ENCODE peak calls at places on chromosomes 5 and 9, in six cellular contexts. One of them, this sample, is unnamed.

GRCh38 chr5:148913985-148914421 is 87.6 kb downstream of the ADRB2 start:
- DNase-seq in lower lobe of right lung: no peak
- DNase-seq in cardiac fibroblast: peak; percentile 83
- DNase-seq in NB4: no peak
- DNase-seq in left lung: no peak
- DNase-seq in adrenal gland: no peak
- DNase-seq in this sample: peak; percentile 77

GRCh38 chr9:99465231-99465891 is 243.3 kb downstream of the SEC61B start:
- DNase-seq in NB4: no peak
- DNase-seq in lower lobe of right lung: no peak
- DNase-seq in left lung: no peak
- DNase-seq in cardiac fibroblast: no peak
- DNase-seq in adrenal gland: no peak
- DNase-seq in this sample: no peak

GRCh38 chr9:90801507-90802289 is at the start of gene SYK:
- DNase-seq in adrenal gland: peak; percentile 10
- DNase-seq in left lung: peak; percentile 73
- DNase-seq in lower lobe of right lung: peak; percentile 89
- DNase-seq in NB4: peak; percentile 91
- DNase-seq in cardiac fibroblast: no peak
- DNase-seq in this sample: no peak

GRCh38 chr9:35749515-35750255 is 598 bp downstream of the RGP1 start:
- DNase-seq in left lung: peak; percentile 54
- DNase-seq in lower lobe of right lung: peak; percentile 67
- DNase-seq in cardiac fibroblast: no peak
- DNase-seq in adrenal gland: peak; percentile 47
- DNase-seq in NB4: no peak
- DNase-seq in this sample: peak; percentile 41

GRCh38 chr9:3441197-3441816 is 84.5 kb downstream of the RFX3 start:
- DNase-seq in NB4: peak; percentile 86
- DNase-seq in cardiac fibroblast: peak; percentile 83
- DNase-seq in left lung: peak; percentile 36
- DNase-seq in adrenal gland: peak; percentile 28
- DNase-seq in lower lobe of right lung: no peak
- DNase-seq in this sample: peak; percentile 79

GRCh38 chr5:15510816-15511215 is 10.8 kb downstream of the FBXL7 start:
- DNase-seq in adrenal gland: peak; percentile 79
- DNase-seq in left lung: no peak
- DNase-seq in lower lobe of right lung: no peak
- DNase-seq in cardiac fibroblast: no peak
- DNase-seq in NB4: no peak
- DNase-seq in this sample: peak; percentile 71

GRCh38 chr5:43571237-43571636 is 14.4 kb upstream of the PAIP1 start:
- DNase-seq in cardiac fibroblast: peak; percentile 28
- DNase-seq in lower lobe of right lung: no peak
- DNase-seq in NB4: no peak
- DNase-seq in adrenal gland: no peak
- DNase-seq in left lung: no peak
- DNase-seq in this sample: no peak

GRCh38 chr9:92762781-92763708 is 1.6 kb downstream of the BICD2 start:
- DNase-seq in left lung: no peak
- DNase-seq in adrenal gland: no peak
- DNase-seq in cardiac fibroblast: no peak
- DNase-seq in NB4: no peak
- DNase-seq in lower lobe of right lung: no peak
- DNase-seq in this sample: no peak

GRCh38 chr5:77394064-77394716 is 97.9 kb downstream of the WDR41 start:
- DNase-seq in NB4: no peak
- DNase-seq in left lung: no peak
- DNase-seq in cardiac fibroblast: no peak
- DNase-seq in adrenal gland: no peak
- DNase-seq in lower lobe of right lung: no peak
- DNase-seq in this sample: no peak

GRCh38 chr5:57320552-57320951 is 146.7 kb downstream of the GPBP1 start:
- DNase-seq in NB4: no peak
- DNase-seq in adrenal gland: no peak
- DNase-seq in left lung: no peak
- DNase-seq in cardiac fibroblast: no peak
- DNase-seq in lower lobe of right lung: no peak
- DNase-seq in this sample: no peak

GRCh38 chr5:15598294-15598902 is 98.4 kb downstream of the FBXL7 start:
- DNase-seq in cardiac fibroblast: no peak
- DNase-seq in lower lobe of right lung: no peak
- DNase-seq in NB4: peak; percentile 39
- DNase-seq in adrenal gland: no peak
- DNase-seq in left lung: no peak
- DNase-seq in this sample: no peak

GRCh38 chr9:98502976-98503325 is 205.8 kb downstream of the GABBR2 start:
- DNase-seq in cardiac fibroblast: peak; percentile 79
- DNase-seq in lower lobe of right lung: peak; percentile 63
- DNase-seq in NB4: no peak
- DNase-seq in left lung: peak; percentile 63
- DNase-seq in adrenal gland: no peak
- DNase-seq in this sample: peak; percentile 67

GRCh38 chr5:141825836-141826560 is 52.2 kb downstream of the PCDH1 start:
- DNase-seq in left lung: no peak
- DNase-seq in lower lobe of right lung: no peak
- DNase-seq in adrenal gland: no peak
- DNase-seq in NB4: peak; percentile 20
- DNase-seq in cardiac fibroblast: no peak
- DNase-seq in this sample: peak; percentile 21

GRCh38 chr9:131739192-131739961 is 499 bp downstream of the RAPGEF1 start:
- DNase-seq in left lung: no peak
- DNase-seq in adrenal gland: peak; percentile 50
- DNase-seq in cardiac fibroblast: peak; percentile 32
- DNase-seq in lower lobe of right lung: peak; percentile 71
- DNase-seq in NB4: peak; percentile 74
- DNase-seq in this sample: no peak

GRCh38 chr5:38600334-38601045 is 44.0 kb upstream of the LIFR start:
- DNase-seq in left lung: no peak
- DNase-seq in adrenal gland: no peak
- DNase-seq in lower lobe of right lung: no peak
- DNase-seq in NB4: peak; percentile 19
- DNase-seq in cardiac fibroblast: peak; percentile 32
- DNase-seq in this sample: peak; percentile 76

GRCh38 chr9:126515873-126516505 is 97.7 kb upstream of the LMX1B start:
- DNase-seq in adrenal gland: no peak
- DNase-seq in left lung: no peak
- DNase-seq in cardiac fibroblast: no peak
- DNase-seq in lower lobe of right lung: no peak
- DNase-seq in NB4: no peak
- DNase-seq in this sample: no peak

GRCh38 chr9:126517751-126518261 is 95.9 kb upstream of the LMX1B start:
- DNase-seq in cardiac fibroblast: no peak
- DNase-seq in NB4: no peak
- DNase-seq in left lung: no peak
- DNase-seq in lower lobe of right lung: no peak
- DNase-seq in adrenal gland: no peak
- DNase-seq in this sample: no peak

GRCh38 chr9:126515001-126515872 is 98.5 kb upstream of the LMX1B start:
- DNase-seq in left lung: no peak
- DNase-seq in lower lobe of right lung: no peak
- DNase-seq in cardiac fibroblast: no peak
- DNase-seq in NB4: no peak
- DNase-seq in adrenal gland: no peak
- DNase-seq in this sample: peak; percentile 24

GRCh38 chr9:126516936-126517750 is 96.6 kb upstream of the LMX1B start:
- DNase-seq in NB4: peak; percentile 87
- DNase-seq in lower lobe of right lung: peak; percentile 80
- DNase-seq in adrenal gland: peak; percentile 37
- DNase-seq in cardiac fibroblast: peak; percentile 85
- DNase-seq in left lung: peak; percentile 77
- DNase-seq in this sample: peak; percentile 93

GRCh38 chr9:126516561-126516935 is 97.2 kb upstream of the LMX1B start:
- DNase-seq in NB4: no peak
- DNase-seq in cardiac fibroblast: no peak
- DNase-seq in lower lobe of right lung: no peak
- DNase-seq in adrenal gland: no peak
- DNase-seq in left lung: no peak
- DNase-seq in this sample: no peak
- H3K4me3 ChIP-seq in NB4: no peak overlapping the region
- H3K4me3 ChIP-seq in cardiac fibroblast: peak overlapping the region; percentile 49
- H3K4me3 ChIP-seq in lower lobe of right lung: peak overlapping the region; percentile 50
- H3K4me3 ChIP-seq in adrenal gland: peak overlapping the region; percentile 41
- H3K4me3 ChIP-seq in left lung: no peak overlapping the region
- H3K4me3 ChIP-seq in this sample: peak overlapping the region; percentile 36

GRCh38 chr5:34833991-34834793 is 4.8 kb upstream of the TTC23L start:
- DNase-seq in NB4: no peak
- DNase-seq in lower lobe of right lung: no peak
- DNase-seq in cardiac fibroblast: peak; percentile 66
- DNase-seq in left lung: no peak
- DNase-seq in adrenal gland: no peak
- DNase-seq in this sample: no peak
- TF ChIP-seq CTCF in NB4: no peak
- TF ChIP-seq CTCF in lower lobe of right lung: no peak
- TF ChIP-seq CTCF in cardiac fibroblast: no peak
- TF ChIP-seq CTCF in left lung: no peak
- TF ChIP-seq CTCF in adrenal gland: no peak
- TF ChIP-seq CTCF in this sample: no peak

GRCh38 chr9:38422555-38423245 is 1.6 kb downstream of the IGFBPL1 start:
- DNase-seq in NB4: no peak
- DNase-seq in left lung: no peak
- DNase-seq in adrenal gland: no peak
- DNase-seq in cardiac fibroblast: no peak
- DNase-seq in lower lobe of right lung: no peak
- DNase-seq in this sample: no peak
- H3K4me3 ChIP-seq in NB4: no peak overlapping the region
- H3K4me3 ChIP-seq in left lung: no peak overlapping the region
- H3K4me3 ChIP-seq in adrenal gland: no peak overlapping the region
- H3K4me3 ChIP-seq in cardiac fibroblast: no peak overlapping the region
- H3K4me3 ChIP-seq in lower lobe of right lung: no peak overlapping the region
- H3K4me3 ChIP-seq in this sample: no peak overlapping the region

DNA sequence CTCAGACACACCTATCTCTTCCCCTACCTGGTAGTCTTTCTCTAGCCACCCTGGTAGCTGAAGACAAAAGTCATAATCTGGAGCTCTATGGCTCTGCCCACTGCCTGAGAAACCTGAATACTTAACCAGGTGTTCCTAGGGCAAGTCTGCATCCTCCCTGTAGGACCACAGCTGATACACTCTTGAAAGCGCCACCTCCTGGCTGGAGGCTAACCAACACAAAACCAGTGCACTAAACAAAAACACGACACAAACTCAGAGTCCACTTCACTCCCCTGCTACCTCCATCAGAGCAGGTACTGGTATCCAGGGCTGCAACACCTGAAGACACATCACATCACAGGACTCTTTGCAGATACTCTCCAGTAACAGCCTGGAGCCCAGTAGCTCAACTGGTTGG is 84.6 kb upstream of the ANXA1 start:
- DNase-seq in cardiac fibroblast: no peak
- DNase-seq in left lung: no peak
- DNase-seq in lower lobe of right lung: no peak
- DNase-seq in adrenal gland: no peak
- DNase-seq in NB4: no peak
- DNase-seq in this sample: no peak
- TF ChIP-seq CTCF in cardiac fibroblast: no peak
- TF ChIP-seq CTCF in left lung: no peak
- TF ChIP-seq CTCF in lower lobe of right lung: no peak
- TF ChIP-seq CTCF in adrenal gland: no peak
- TF ChIP-seq CTCF in NB4: no peak
- TF ChIP-seq CTCF in this sample: no peak

DNA sequence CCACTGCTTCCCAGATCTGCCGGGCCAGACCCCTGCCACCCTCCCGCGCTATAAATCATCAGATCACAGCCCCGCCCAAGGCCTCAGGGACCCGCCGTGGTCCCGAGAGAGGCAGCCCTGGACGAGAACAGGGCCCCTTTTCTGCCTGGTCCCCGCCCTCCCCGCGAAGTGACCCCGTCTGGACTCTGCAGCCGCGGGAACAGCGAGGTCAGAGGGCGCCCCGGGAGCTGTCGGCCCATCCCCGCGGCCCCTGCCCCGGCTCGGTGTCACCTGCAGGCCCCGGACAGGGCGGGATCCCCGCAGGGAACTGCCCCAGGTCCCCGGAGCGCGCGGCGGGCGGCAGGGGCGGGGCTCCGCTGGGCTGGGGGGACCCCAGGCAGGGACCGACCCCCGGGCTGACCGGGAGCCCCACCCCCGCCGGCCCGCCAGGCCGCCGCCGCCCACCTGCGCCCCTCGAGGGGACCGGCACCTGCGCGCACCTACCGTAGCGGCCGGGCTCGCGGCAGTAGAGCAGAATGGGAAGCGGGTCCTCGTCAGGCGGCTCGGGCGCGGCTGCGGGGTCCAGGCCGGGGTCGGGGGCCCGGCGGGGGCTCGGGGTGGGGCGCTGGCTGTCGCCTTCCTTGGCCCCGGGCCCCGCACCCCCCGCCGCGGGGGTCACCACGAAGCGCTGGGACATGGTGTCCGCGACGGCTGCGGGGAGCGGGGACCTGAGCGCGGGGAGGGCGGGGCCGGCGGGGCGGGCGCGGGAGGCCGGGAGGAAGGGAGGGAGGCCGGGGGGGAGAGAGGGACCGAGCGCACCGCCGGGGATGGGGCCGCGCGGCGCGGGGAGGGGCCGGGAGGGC is 43.5 kb upstream of the SLC12A7 start:
- DNase-seq in cardiac fibroblast: no peak
- DNase-seq in lower lobe of right lung: no peak
- DNase-seq in NB4: no peak
- DNase-seq in left lung: no peak
- DNase-seq in adrenal gland: no peak
- DNase-seq in this sample: no peak
- H3K4me3 ChIP-seq in cardiac fibroblast: no peak overlapping the region
- H3K4me3 ChIP-seq in lower lobe of right lung: peak overlapping the region; percentile 42
- H3K4me3 ChIP-seq in NB4: no peak overlapping the region
- H3K4me3 ChIP-seq in left lung: no peak overlapping the region
- H3K4me3 ChIP-seq in adrenal gland: peak overlapping the region; percentile 41
- H3K4me3 ChIP-seq in this sample: no peak overlapping the region

GRCh38 chr5:73496984-73497457 is 1.2 kb upstream of the BTF3 start:
- DNase-seq in adrenal gland: no peak
- DNase-seq in NB4: peak; percentile 77
- DNase-seq in left lung: no peak
- DNase-seq in cardiac fibroblast: peak; percentile 66
- DNase-seq in lower lobe of right lung: no peak
- DNase-seq in this sample: peak; percentile 33
- TF ChIP-seq CTCF in adrenal gland: no peak
- TF ChIP-seq CTCF in NB4: peak; percentile 16
- TF ChIP-seq CTCF in left lung: no peak
- TF ChIP-seq CTCF in cardiac fibroblast: peak; percentile 18
- TF ChIP-seq CTCF in lower lobe of right lung: no peak
- TF ChIP-seq CTCF in this sample: peak; percentile 29

GRCh38 chr5:10440367-10440990 is 1.2 kb upstream of the ROPN1L start:
- DNase-seq in cardiac fibroblast: no peak
- DNase-seq in lower lobe of right lung: no peak
- DNase-seq in NB4: no peak
- DNase-seq in adrenal gland: no peak
- DNase-seq in left lung: no peak
- DNase-seq in this sample: no peak
- H3K4me3 ChIP-seq in cardiac fibroblast: no peak overlapping the region
- H3K4me3 ChIP-seq in lower lobe of right lung: peak overlapping the region; percentile 72
- H3K4me3 ChIP-seq in NB4: no peak overlapping the region
- H3K4me3 ChIP-seq in adrenal gland: peak overlapping the region; percentile 61
- H3K4me3 ChIP-seq in left lung: peak overlapping the region; percentile 72
- H3K4me3 ChIP-seq in this sample: peak overlapping the region; percentile 51

GRCh38 chr5:139669681-139670368 is 21.7 kb downstream of the CXXC5 start:
- DNase-seq in adrenal gland: peak; percentile 66
- DNase-seq in cardiac fibroblast: no peak
- DNase-seq in left lung: no peak
- DNase-seq in NB4: peak; percentile 95
- DNase-seq in lower lobe of right lung: no peak
- DNase-seq in this sample: no peak
- TF ChIP-seq CTCF in adrenal gland: no peak
- TF ChIP-seq CTCF in cardiac fibroblast: no peak
- TF ChIP-seq CTCF in left lung: no peak
- TF ChIP-seq CTCF in NB4: no peak
- TF ChIP-seq CTCF in lower lobe of right lung: no peak
- TF ChIP-seq CTCF in this sample: no peak

GRCh38 chr5:54981928-54982327 is 3.5 kb downstream of the ESM1 start:
- DNase-seq in cardiac fibroblast: no peak
- DNase-seq in lower lobe of right lung: no peak
- DNase-seq in NB4: no peak
- DNase-seq in adrenal gland: no peak
- DNase-seq in left lung: no peak
- DNase-seq in this sample: no peak
- H3K4me3 ChIP-seq in cardiac fibroblast: no peak overlapping the region
- H3K4me3 ChIP-seq in lower lobe of right lung: no peak overlapping the region
- H3K4me3 ChIP-seq in NB4: no peak overlapping the region
- H3K4me3 ChIP-seq in adrenal gland: no peak overlapping the region
- H3K4me3 ChIP-seq in left lung: no peak overlapping the region
- H3K4me3 ChIP-seq in this sample: no peak overlapping the region